ENCODE peak calls at places on chromosome 4, in nine cellular contexts. X, O, T, G, F, P, D, W and V are unnamed samples.

GRCh38 chr4:3746701-3747581 is 19.2 kb upstream of the ADRA2C start:
- DNase-seq in W (no peak), F (no peak), O (no peak), D (no peak), P (no peak), G (no peak), T (no peak), X (no peak), V (no peak)

GRCh38 chr4:113539408-113539807 is 222.1 kb downstream of the CAMK2D start:
- DNase-seq in X (no peak), F (no peak), G (no peak), O (no peak), W (no peak), T (no peak), D (no peak), P (no peak), V (no peak)

GRCh38 chr4:119683518-119683917 is 54.9 kb upstream of the PDE5A start:
- DNase-seq in F (no peak), X (no peak), T (no peak), P (no peak), W (no peak), G (no peak), D (no peak), O (no peak), V (no peak)

GRCh38 chr4:41525129-41525528 is 12.8 kb upstream of the LIMCH1 start:
- DNase-seq in P (no peak), X (no peak), O (peak), D (no peak), F (no peak), W (no peak), G (no peak), T (no peak), V (no peak)

GRCh38 chr4:17197070-17197469 is 298.6 kb upstream of the LDB2 start:
- DNase-seq in T (no peak), G (no peak), P (no peak), X (no peak), D (no peak), F (no peak), O (peak), W (no peak), V (no peak)

GRCh38 chr4:175339100-175339707 is 421.0 kb downstream of the ADAM29 start:
- DNase-seq in D (no peak), G (no peak), F (no peak), W (no peak), X (no peak), P (no peak), T (no peak), O (no peak), V (no peak)

GRCh38 chr4:52823478-52824092 is 38.5 kb upstream of the RASL11B start:
- DNase-seq in W (no peak), G (no peak), T (no peak), O (no peak), F (no peak), P (no peak), X (no peak), D (no peak), V (no peak)

GRCh38 chr4:183659919-183660318 is 826 bp downstream of the TRAPPC11 start:
- DNase-seq in G (no peak), F (no peak), O (no peak), P (no peak), T (peak), W (no peak), D (no peak), X (no peak), V (no peak)

GRCh38 chr4:53362093-53362492 is 3.8 kb downstream of the SCFD2 start:
- DNase-seq in X (no peak), P (no peak), T (no peak), W (no peak), F (no peak), O (no peak), D (no peak), G (no peak), V (no peak)

GRCh38 chr4:26015133-26015651 is 101.2 kb downstream of the SMIM20 start:
- DNase-seq in O (no peak), X (no peak), D (peak), P (no peak), F (no peak), W (no peak), G (no peak), T (no peak), V (no peak)

GRCh38 chr4:173343832-173344397 is 9.8 kb upstream of the HMGB2 start:
- DNase-seq in T (no peak), O (peak), X (no peak), W (no peak), D (no peak), F (no peak), G (no peak), P (no peak), V (no peak)

GRCh38 chr4:39825741-39826231 is 127.8 kb downstream of the UBE2K start:
- DNase-seq in D (no peak), X (no peak), T (no peak), P (no peak), W (no peak), O (no peak), F (no peak), G (no peak), V (no peak)

GRCh38 chr4:55554453-55555030 is 7.8 kb upstream of the CLOCK start:
- DNase-seq in G (no peak), T (no peak), W (no peak), O (no peak), X (no peak), P (no peak), F (no peak), D (no peak), V (no peak)

GRCh38 chr4:2194556-2194955 is 47.4 kb downstream of the HAUS3 start:
- DNase-seq in T (no peak), O (no peak), W (no peak), X (no peak), D (no peak), G (no peak), P (no peak), F (no peak), V (no peak)

GRCh38 chr4:39786838-39787237 is 88.9 kb downstream of the UBE2K start:
- DNase-seq in O (no peak), F (no peak), T (no peak), X (no peak), P (no peak), D (no peak), G (no peak), W (no peak), V (no peak)

GRCh38 chr4:33724685-33725084 is 2519.6 kb downstream of the ARAP2 start:
- DNase-seq in X (no peak), O (no peak), D (no peak), F (no peak), W (no peak), T (no peak), G (no peak), P (no peak), V (no peak)

GRCh38 chr4:3204021-3204431 is 44.9 kb upstream of the MSANTD1 start:
- DNase-seq in O (no peak), T (no peak), D (no peak), X (no peak), F (peak), W (no peak), P (no peak), G (no peak), V (no peak)

GRCh38 chr4:24521544-24521943 is 62.8 kb downstream of the DHX15 start:
- DNase-seq in T (no peak), G (no peak), P (no peak), W (no peak), O (no peak), X (no peak), F (no peak), D (no peak), V (no peak)

GRCh38 chr4:150723727-150724411 is 141.9 kb downstream of the MAB21L2 start:
- DNase-seq in G (no peak), W (no peak), T (no peak), P (no peak), D (no peak), F (no peak), X (no peak), O (no peak), V (no peak)

GRCh38 chr4:64617813-64618212 is 208.6 kb upstream of the TECRL start:
- DNase-seq in D (no peak), W (no peak), X (no peak), T (no peak), G (no peak), O (no peak), F (no peak), P (peak), V (peak)

GRCh38 chr4:36351082-36351666 is 69.8 kb downstream of the DTHD1 start:
- DNase-seq in T (peak), O (peak), G (peak), P (peak), F (no peak), X (peak), W (peak), D (peak), V (peak)